ENCODE peak calls at places on chromosomes 7 and 10, in four cellular contexts. V is left lung, S is pancreas, G is heart right ventricle. C is an unnamed sample.

GRCh38 chr10:94310369-94310768 is 52.4 kb downstream of the NOC3L start:
- DNase-seq in V (no peak), S (no peak), G (no peak), C (no peak)

GRCh38 chr10:131901181-131901829 is 497 bp downstream of the PPP2R2D start:
- DNase-seq in V (peak), S (peak), G (peak), C (peak)

GRCh38 chr10:73577788-73578187 is 13.4 kb downstream of the USP54 start:
- DNase-seq in V (no peak), S (peak), G (peak), C (no peak)

GRCh38 chr7:74305987-74306736 is 17.0 kb downstream of the CLIP2 start:
- DNase-seq in V (no peak), S (no peak), G (no peak), C (no peak)

GRCh38 chr10:79241990-79242619 is 105.2 kb upstream of the PPIF start:
- DNase-seq in V (peak), S (no peak), G (peak), C (peak)

GRCh38 chr10:80613466-80613865 is 75.8 kb downstream of the SH2D4B start:
- DNase-seq in V (no peak), S (no peak), G (no peak), C (peak)

GRCh38 chr7:95357623-95358022 is 33.3 kb upstream of the PON1 start:
- DNase-seq in V (no peak), S (no peak), G (no peak), C (no peak)

GRCh38 chr7:74097937-74098614 is 14.5 kb downstream of the LIMK1 start:
- DNase-seq in V (no peak), S (no peak), G (no peak), C (no peak)

GRCh38 chr7:98137826-98138151 is 31.1 kb downstream of the LMTK2 start:
- DNase-seq in V (no peak), S (no peak), G (no peak), C (no peak)

GRCh38 chr7:38105874-38106483 is 72.1 kb upstream of the STARD3NL start:
- DNase-seq in V (no peak), S (peak), G (peak), C (no peak)

DNA sequence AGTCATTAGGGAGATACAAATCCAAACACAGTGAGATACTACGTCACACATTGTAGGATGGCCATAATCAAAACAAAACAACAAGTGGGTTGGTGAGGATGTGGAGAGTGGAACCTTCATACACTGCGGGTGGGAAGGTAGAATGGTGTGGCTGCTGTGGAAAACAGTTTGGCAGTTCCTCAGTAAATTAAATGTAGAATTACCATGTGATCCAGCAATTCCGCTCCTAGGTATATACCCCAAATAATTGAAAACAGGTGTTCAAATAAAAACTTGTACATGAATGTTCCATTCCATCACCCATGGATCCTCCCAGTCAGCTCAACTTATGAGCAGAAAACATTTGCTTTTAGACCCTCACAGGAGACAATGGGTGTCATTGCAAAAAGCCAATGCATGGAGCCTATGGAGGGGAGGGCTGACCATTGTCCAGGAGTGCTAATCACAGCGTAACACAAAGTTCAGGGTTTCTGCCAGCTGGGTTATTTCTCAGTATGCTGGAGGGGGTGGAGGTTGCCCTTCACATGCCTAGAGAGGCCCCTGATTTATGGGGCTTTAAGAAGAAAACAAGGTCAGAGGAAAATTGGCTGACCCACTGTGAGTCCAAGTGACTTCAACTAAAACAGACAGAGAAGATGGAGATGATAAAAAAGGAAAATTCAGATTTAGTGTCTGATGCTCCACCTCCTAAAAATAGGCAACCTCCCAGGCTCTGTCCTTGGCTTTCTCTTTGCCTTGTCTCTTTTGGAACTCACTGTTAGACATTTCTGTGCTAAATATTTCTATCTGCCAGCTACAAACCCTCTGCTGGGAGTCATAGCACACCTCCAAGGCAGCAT is 124.1 kb downstream of the WDR11 start:
- DNase-seq in V (no peak), S (no peak), G (no peak), C (no peak)
- H3K27ac ChIP-seq in V (no peak), S (no peak), G (no peak), C (no peak)

GRCh38 chr10:122386514-122386913 is 12.0 kb downstream of the PLEKHA1 start:
- DNase-seq in V (no peak), S (no peak), G (no peak), C (no peak)
- H3K4me3 ChIP-seq in V (no peak), S (no peak), G (no peak), C (no peak)

GRCh38 chr10:124735491-124736286 is 8.5 kb downstream of the FAM53B start:
- DNase-seq in V (no peak), S (no peak), G (no peak), C (no peak)

GRCh38 chr10:124738441-124738840 is 5.7 kb downstream of the FAM53B start:
- DNase-seq in V (no peak), S (no peak), G (no peak), C (no peak)

GRCh38 chr10:124736491-124737136 is 7.6 kb downstream of the FAM53B start:
- DNase-seq in V (peak), S (peak), G (peak), C (peak)

GRCh38 chr10:124737708-124738107 is 6.5 kb downstream of the FAM53B start:
- DNase-seq in V (no peak), S (no peak), G (no peak), C (no peak)

DNA sequence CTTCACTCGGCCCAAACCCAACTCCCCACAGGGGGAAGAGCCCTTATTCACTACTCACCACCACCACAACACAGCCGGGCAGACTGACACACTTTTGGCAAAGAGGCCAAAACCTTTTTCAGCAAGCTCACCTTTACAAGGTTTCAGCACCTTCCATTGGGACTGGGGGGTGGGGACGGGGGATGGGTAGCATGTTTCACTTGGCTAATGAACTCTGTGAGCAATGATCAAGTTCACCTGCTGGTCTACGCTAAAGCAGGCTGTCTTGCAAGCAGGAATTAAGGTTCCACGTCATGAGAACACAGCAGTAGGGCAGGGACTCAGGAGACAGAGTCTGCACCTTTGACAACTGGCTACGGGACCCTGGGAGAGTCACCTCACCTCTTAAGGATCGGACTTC is 7.0 kb downstream of the FAM53B start:
- DNase-seq in V (no peak), S (no peak), G (no peak), C (no peak)
- H3K27ac ChIP-seq in V (peak), S (peak), G (peak), C (peak)

DNA sequence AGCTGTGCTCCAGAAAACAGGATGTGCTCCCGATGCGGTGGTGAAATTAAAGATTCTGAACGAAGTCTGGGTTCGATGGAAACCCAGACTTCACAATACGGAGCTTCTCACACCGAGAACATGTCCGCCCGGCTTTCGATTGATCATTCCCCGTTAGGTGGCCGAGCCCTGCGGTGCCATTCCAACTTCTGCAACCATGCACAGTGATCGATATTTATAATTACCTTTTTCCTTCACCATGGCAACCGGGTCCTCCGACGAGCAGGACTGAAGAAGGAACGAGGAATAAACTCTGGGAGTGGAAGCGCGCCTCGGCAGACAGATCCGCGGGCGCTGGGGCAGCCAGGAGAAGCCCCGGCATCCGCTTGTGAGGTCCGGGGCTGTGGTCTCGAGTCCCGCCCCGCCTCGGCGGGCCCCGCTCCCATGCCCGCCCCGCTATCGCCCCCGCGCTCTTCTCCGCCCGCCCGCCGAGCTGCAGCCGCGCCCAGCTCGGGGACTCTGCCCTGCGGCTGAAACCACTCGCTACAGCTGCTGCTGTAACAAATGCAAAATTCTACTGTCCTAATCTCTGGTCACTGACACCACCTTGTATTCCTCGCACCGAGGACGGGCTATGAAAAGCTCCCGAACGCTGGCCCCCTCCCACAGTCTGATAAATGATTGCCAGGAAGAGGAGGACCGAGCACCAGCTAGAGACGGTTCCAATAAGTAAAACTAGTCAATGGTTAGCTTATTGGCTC is 26.2 kb downstream of the ABLIM1 start:
- DNase-seq in V (peak), S (peak), G (peak), C (peak)
- H3K4me3 ChIP-seq in V (peak), S (peak), G (peak), C (peak)

DNA sequence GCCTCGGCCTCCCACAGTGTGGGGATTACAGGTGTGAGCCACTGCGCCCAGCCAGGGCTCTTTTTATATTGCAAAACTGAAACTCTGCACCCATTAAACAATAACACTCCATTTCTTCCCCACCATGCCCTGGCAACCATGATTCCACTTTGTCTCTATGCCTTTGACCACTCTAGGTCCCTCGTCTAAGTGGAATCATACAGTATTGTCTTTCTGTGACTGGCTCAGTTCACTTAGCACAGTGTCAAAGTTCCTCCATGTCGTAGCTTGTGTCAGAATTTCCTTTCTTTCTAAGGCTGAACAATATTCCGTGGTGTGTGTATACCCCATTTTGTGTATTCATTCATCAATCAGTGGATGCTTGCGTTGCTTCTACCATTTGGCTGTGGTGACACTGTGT is 46.2 kb downstream of the CUX1 start:
- DNase-seq in V (no peak), S (no peak), G (no peak), C (no peak)
- H3K27ac ChIP-seq in V (no peak), S (no peak), G (no peak), C (no peak)

GRCh38 chr10:98101366-98101765 is 33.1 kb upstream of the R3HCC1L start:
- DNase-seq in V (no peak), S (no peak), G (no peak), C (no peak)
- H3K4me3 ChIP-seq in V (no peak), S (no peak), G (no peak), C (no peak)

GRCh38 chr7:43626695-43627094 is 43.8 kb downstream of the STK17A start:
- DNase-seq in V (no peak), S (no peak), G (no peak), C (no peak)
- H3K27ac ChIP-seq in V (peak), S (no peak), G (no peak), C (no peak)

GRCh38 chr7:6589829-6590644 is at the start of gene INTS15:
- DNase-seq in V (peak), S (peak), G (peak), C (peak)
- H3K4me3 ChIP-seq in V (peak), S (peak), G (peak), C (peak)

DNA sequence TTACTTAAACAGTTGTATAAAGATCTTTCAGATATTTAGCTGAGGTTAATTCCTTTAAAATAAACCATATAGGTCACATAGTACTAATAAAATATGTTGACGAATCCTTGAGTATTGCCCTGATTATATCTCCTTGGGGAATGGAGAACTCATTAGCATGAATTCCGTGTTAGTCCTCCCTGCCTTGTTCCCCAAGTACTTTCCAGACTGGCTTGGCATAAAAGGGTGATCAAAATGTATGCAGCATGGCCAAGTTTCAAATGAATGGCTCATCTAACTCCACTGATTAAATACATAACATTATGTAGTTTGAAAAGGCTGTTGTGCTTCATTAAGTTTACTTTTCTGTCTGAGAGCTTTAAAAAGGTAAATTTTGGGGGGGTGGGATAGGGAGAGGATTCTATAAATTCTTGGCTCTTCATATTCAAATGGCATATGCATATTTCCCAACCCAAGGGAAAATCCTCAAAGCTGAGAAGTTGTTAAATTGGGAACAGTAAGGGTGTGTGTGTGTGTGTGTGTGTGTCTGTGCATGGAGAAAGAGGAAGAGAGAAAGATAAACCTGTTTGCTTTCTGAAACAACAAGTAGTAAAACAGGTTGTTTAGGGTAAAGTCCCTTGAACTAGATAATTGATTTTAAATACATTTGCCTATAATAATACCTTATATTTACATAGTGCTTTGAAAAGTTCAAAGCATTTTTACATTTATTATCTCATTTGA is 4.8 kb upstream of the ADD3 start:
- DNase-seq in V (no peak), S (no peak), G (no peak), C (no peak)
- H3K27ac ChIP-seq in V (no peak), S (peak), G (peak), C (peak)

GRCh38 chr7:1912472-1913289 is 242.6 kb downstream of the ELFN1 start:
- DNase-seq in V (peak), S (no peak), G (no peak), C (no peak)
- H3K4me3 ChIP-seq in V (no peak), S (no peak), G (no peak), C (no peak)